ENCODE peak calls at places on chromosome 6, in ten cellular contexts. J is K562, L is tibial nerve, T is heart left ventricle, U is uterus, X is transverse colon, K is ovary, H is HCT116, E is breast epithelium, C is spleen. S is an unnamed sample.

GRCh38 chr6:123838612-123839279 is 35.1 kb downstream of the NKAIN2 start:
- DNase-seq in K (no peak), C (no peak), J (no peak), H (no peak), X (no peak), U (no peak), L (no peak), T (no peak), E (no peak), S (no peak)

GRCh38 chr6:119333063-119333609 is 16.4 kb downstream of the MAN1A1 start:
- DNase-seq in E (no peak), L (no peak), C (no peak), J (no peak), U (no peak), T (no peak), H (no peak), K (no peak), X (no peak), S (no peak)

GRCh38 chr6:39932386-39932785 is 1.9 kb downstream of the MOCS1 start:
- DNase-seq in L (no peak), X (no peak), T (no peak), C (no peak), H (no peak), U (no peak), J (no peak), E (no peak), K (no peak), S (no peak)

GRCh38 chr6:82298012-82298411 is 50.5 kb upstream of the IBTK start:
- DNase-seq in K (no peak), H (peak), J (no peak), C (no peak), T (no peak), X (no peak), E (no peak), L (no peak), U (no peak), S (no peak)

GRCh38 chr6:141103246-141103645 is 1029.5 kb upstream of the GJE1 start:
- DNase-seq in X (no peak), C (no peak), J (no peak), L (no peak), H (peak), T (no peak), K (no peak), E (no peak), U (no peak), S (no peak)

GRCh38 chr6:45592991-45593390 is 215.3 kb upstream of the SUPT3H start:
- DNase-seq in K (no peak), X (no peak), U (no peak), C (no peak), H (no peak), J (no peak), E (no peak), T (no peak), L (no peak), S (no peak)

GRCh38 chr6:107768044-107768443 is 56.1 kb downstream of the SCML4 start:
- DNase-seq in K (no peak), L (no peak), E (no peak), U (no peak), C (no peak), T (no peak), J (no peak), X (no peak), H (no peak), S (no peak)

GRCh38 chr6:161393839-161394364 is 120.0 kb upstream of the AGPAT4 start:
- DNase-seq in K (peak), L (peak), X (peak), C (no peak), E (no peak), U (no peak), J (peak), H (peak), T (peak), S (peak)

GRCh38 chr6:119280080-119280479 is 69.5 kb downstream of the MAN1A1 start:
- DNase-seq in K (no peak), E (no peak), X (no peak), T (no peak), J (no peak), C (no peak), H (no peak), U (no peak), L (no peak), S (no peak)

GRCh38 chr6:54737247-54737646 is 109.3 kb upstream of the FAM83B start:
- DNase-seq in J (peak), U (no peak), E (no peak), H (no peak), K (no peak), C (no peak), X (no peak), L (no peak), T (no peak), S (no peak)

GRCh38 chr6:28884423-28885148 is 39.2 kb downstream of the TRIM27 start:
- DNase-seq in L (no peak), X (no peak), U (no peak), T (no peak), E (no peak), J (no peak), K (no peak), C (no peak), H (no peak), S (no peak)

GRCh38 chr6:3356824-3357420 is 98.2 kb downstream of the PSMG4 start:
- DNase-seq in C (no peak), K (no peak), X (no peak), J (no peak), E (no peak), H (no peak), L (no peak), T (no peak), U (no peak), S (no peak)

GRCh38 chr6:110878751-110879539 is 4.4 kb downstream of the AMD1 start:
- DNase-seq in H (no peak), X (peak), L (peak), K (peak), C (no peak), U (no peak), E (no peak), T (no peak), J (peak), S (no peak)

GRCh38 chr6:45710304-45710821 is 305.3 kb downstream of the CLIC5 start:
- DNase-seq in E (no peak), U (no peak), J (no peak), K (no peak), L (no peak), X (peak), C (no peak), T (no peak), H (no peak), S (no peak)

GRCh38 chr6:149084026-149084425 is 233.5 kb upstream of the TAB2 start:
- DNase-seq in E (no peak), J (no peak), U (no peak), L (no peak), K (no peak), H (no peak), C (no peak), X (no peak), T (no peak), S (no peak)

GRCh38 chr6:88491266-88491665 is 325.1 kb upstream of the CNR1 start:
- DNase-seq in X (no peak), C (no peak), U (no peak), J (no peak), E (no peak), K (no peak), T (no peak), H (no peak), L (no peak), S (no peak)

GRCh38 chr6:143692696-143693095 is 14.9 kb downstream of the PHACTR2 start:
- DNase-seq in T (no peak), K (no peak), H (no peak), L (no peak), E (no peak), U (no peak), J (no peak), C (no peak), X (no peak), S (no peak)

GRCh38 chr6:32796848-32797776 is 19.7 kb downstream of the HLA-DOB start:
- DNase-seq in T (peak), E (peak), J (peak), X (peak), U (peak), H (peak), L (peak), C (peak), K (peak), S (peak)

GRCh38 chr6:119445666-119446622 is 96.4 kb upstream of the MAN1A1 start:
- DNase-seq in L (no peak), X (no peak), E (no peak), H (no peak), T (no peak), C (no peak), J (no peak), K (no peak), U (no peak), S (no peak)

GRCh38 chr6:140623498-140623897 is 1249.0 kb upstream of the CITED2 start:
- DNase-seq in J (no peak), T (no peak), L (no peak), E (no peak), X (no peak), U (no peak), C (no peak), H (peak), K (no peak), S (no peak)

GRCh38 chr6:116446399-116446798 is 14.8 kb upstream of the CALHM6 start:
- DNase-seq in E (no peak), X (no peak), T (no peak), C (no peak), J (no peak), H (no peak), K (no peak), L (no peak), U (no peak), S (no peak)

GRCh38 chr6:163414367-163415175 is at the start of gene QKI:
- DNase-seq in U (peak), H (no peak), E (peak), T (peak), K (peak), J (peak), C (peak), L (peak), X (peak), S (peak)

GRCh38 chr6:128601060-128601459 is 80.7 kb upstream of the PTPRK start:
- DNase-seq in J (no peak), L (no peak), H (no peak), E (no peak), C (no peak), U (no peak), X (no peak), T (no peak), K (no peak), S (no peak)

GRCh38 chr6:53151676-53152075 is 3.0 kb upstream of the GCM1 start:
- DNase-seq in C (no peak), T (no peak), E (no peak), L (no peak), J (peak), H (peak), K (no peak), X (no peak), U (no peak), S (no peak)

GRCh38 chr6:56953597-56954388 is 1.1 kb upstream of the BEND6 start:
- DNase-seq in U (no peak), C (no peak), K (peak), L (no peak), H (no peak), E (no peak), T (no peak), J (no peak), X (peak), S (no peak)

GRCh38 chr6:56957856-56958255 is 2.9 kb downstream of the BEND6 start:
- DNase-seq in E (no peak), L (no peak), H (no peak), C (no peak), X (no peak), J (no peak), K (no peak), U (no peak), T (no peak), S (no peak)

GRCh38 chr6:56955171-56956155 is 556 bp downstream of the BEND6 start:
- DNase-seq in X (peak), T (peak), C (peak), U (peak), L (peak), K (peak), H (peak), E (peak), J (peak), S (peak)

GRCh38 chr6:56956481-56956880 is 1.6 kb downstream of the BEND6 start:
- DNase-seq in L (no peak), H (no peak), J (no peak), U (no peak), K (no peak), C (no peak), T (no peak), X (no peak), E (no peak), S (no peak)

GRCh38 chr6:56954389-56955170 is at the start of gene BEND6:
- DNase-seq in T (peak), C (peak), J (peak), L (peak), U (peak), K (peak), E (no peak), H (no peak), X (peak), S (no peak)
- TF ChIP-seq POLR2A in T (no peak), C (no peak), J (no peak), L (no peak), U (peak), K (no peak), E (no peak), H (peak), X (no peak), S (no peak)

GRCh38 chr6:16964553-16965499 is 137.0 kb upstream of the STMND1 start:
- DNase-seq in T (peak), J (peak), X (peak), E (peak), L (peak), C (peak), K (peak), H (peak), U (peak), S (peak)
- TF ChIP-seq CTCF in T (peak), J (peak), X (peak), E (peak), L (peak), C (peak), K (no peak), H (peak), U (peak), S (peak)

GRCh38 chr6:170269873-170270541 is 20.9 kb downstream of the DLL1 start:
- DNase-seq in J (no peak), H (no peak), X (no peak), L (no peak), C (no peak), U (no peak), T (no peak), K (no peak), E (no peak), S (no peak)

GRCh38 chr6:170267688-170268087 is 23.2 kb downstream of the DLL1 start:
- DNase-seq in T (no peak), K (no peak), H (no peak), E (no peak), L (no peak), J (no peak), X (no peak), C (no peak), U (no peak), S (no peak)

GRCh38 chr6:170268216-170269129 is 22.4 kb downstream of the DLL1 start:
- DNase-seq in X (no peak), J (no peak), C (no peak), L (no peak), T (no peak), U (no peak), K (no peak), H (no peak), E (no peak), S (no peak)

GRCh38 chr6:170270984-170271593 is 19.8 kb downstream of the DLL1 start:
- DNase-seq in U (no peak), X (no peak), C (peak), J (no peak), K (no peak), H (no peak), E (no peak), L (no peak), T (no peak), S (no peak)

GRCh38 chr6:170269151-170269872 is 21.6 kb downstream of the DLL1 start:
- DNase-seq in C (no peak), K (no peak), J (no peak), X (peak), T (no peak), L (no peak), H (no peak), U (no peak), E (no peak), S (no peak)
- H3K4me3 ChIP-seq in C (no peak), K (no peak), J (no peak), X (no peak), T (no peak), L (no peak), H (no peak), U (no peak), E (no peak), S (no peak)

DNA sequence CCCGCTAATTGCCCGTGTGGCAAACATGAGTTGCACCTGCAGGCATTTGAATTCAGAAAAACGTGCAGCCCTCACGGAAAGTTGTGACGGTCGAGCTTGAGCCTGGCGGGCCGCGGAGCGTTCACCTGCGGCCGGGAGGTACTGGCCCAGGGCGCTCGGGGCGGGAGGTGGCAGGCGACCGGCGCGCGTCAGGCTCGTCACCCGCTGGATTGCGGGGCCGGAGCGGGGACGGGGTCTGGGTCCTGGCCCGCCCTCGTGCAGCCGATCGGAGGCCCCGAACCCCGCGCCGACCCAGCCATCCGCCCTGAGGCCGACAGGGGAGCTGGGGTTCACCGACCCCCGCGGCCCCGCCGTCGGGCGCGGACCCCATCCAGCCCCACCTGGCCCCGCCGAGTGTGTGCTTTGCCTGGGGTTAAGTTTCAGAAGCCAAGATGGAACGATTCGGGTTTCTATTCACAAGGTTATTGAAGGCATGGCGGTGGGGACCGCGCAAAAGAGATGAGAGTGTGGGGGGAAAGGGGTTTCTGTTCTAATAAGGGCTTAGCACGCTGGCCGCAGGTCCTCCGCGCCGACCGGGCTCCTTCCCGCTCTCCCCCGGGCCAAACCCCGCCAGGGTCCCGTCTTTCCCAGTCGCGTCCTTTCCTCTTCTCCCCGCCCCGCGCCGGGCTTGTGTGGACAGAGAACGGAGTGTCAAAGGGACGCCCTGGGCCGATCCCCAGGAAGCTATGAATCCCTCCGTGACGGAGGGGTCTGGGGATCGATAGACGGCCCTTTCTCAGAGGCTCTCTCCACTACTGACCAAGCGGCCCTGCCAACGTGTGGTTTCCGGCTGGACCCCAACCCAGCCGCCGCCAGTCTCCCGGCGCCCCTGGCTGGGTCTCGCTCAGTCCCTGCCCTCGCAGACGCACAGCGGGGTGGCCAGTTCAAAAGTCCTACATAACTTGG is 1.6 kb upstream of the HEY2 start:
- DNase-seq in X (peak), U (no peak), H (no peak), C (peak), K (peak), L (peak), T (peak), E (no peak), J (peak), S (peak)
- TF ChIP-seq POLR2A in X (no peak), U (no peak), H (no peak), C (no peak), K (no peak), L (no peak), T (no peak), E (no peak), J (no peak), S (no peak)

GRCh38 chr6:41901882-41902519 is 6.8 kb upstream of the USP49 start:
- DNase-seq in C (no peak), K (no peak), E (no peak), H (no peak), L (peak), X (peak), J (peak), U (no peak), T (no peak), S (no peak)
- TF ChIP-seq CTCF in C (no peak), K (no peak), E (no peak), H (no peak), L (no peak), X (no peak), J (peak), U (no peak), T (peak), S (no peak)

GRCh38 chr6:93418113-93418447 is 1.3 kb downstream of the EPHA7 start:
- DNase-seq in H (no peak), J (no peak), E (no peak), L (no peak), T (no peak), X (no peak), U (no peak), K (no peak), C (no peak), S (no peak)
- H3K4me3 ChIP-seq in H (no peak), J (no peak), E (peak), L (peak), T (peak), X (peak), U (peak), K (peak), C (peak), S (peak)

GRCh38 chr6:122422614-122423267 is 23.3 kb downstream of the HSF2 start:
- DNase-seq in T (no peak), U (no peak), K (no peak), L (no peak), E (no peak), J (no peak), X (no peak), H (no peak), C (no peak), S (no peak)
- TF ChIP-seq POLR2A in T (no peak), U (no peak), K (no peak), L (no peak), E (no peak), J (no peak), X (no peak), H (no peak), C (no peak), S (no peak)

DNA sequence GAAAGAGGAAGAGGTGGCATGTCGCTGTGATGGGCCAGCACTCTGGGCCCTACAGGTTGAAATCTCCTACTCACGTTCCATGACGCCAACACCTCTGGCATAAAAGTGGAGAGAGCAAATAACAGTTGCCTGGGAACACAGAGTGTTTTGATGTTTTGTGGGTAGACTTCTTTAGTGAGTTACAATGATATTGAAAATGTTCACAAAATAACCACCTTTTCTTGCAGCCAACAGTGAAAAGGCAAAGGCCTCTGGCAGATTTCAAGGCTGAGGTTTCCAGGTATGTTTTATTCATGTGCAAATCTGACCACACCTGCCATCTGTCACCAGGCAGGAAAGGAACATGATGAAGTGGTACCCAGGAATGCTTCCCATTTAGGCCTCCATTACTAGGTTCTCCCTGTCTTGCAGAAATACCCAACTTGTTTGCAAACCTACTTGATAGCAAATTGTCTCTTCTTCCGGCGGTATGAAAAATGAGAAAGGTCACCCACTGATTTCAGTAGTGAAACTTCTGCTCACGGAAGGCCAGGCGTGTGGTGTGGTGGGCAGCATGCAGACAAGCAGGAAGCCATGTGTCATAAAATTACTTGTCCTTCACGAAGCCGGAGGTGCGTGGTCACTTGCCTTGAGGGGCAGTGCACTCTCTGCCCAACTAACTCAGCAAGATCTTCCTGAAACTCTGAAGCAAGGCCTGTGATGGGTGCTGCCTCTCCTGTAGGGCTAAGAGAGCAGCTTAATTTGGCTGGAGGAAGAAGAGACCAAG is 299.1 kb upstream of the PRDM1 start:
- DNase-seq in H (no peak), J (no peak), X (peak), K (no peak), E (no peak), U (no peak), T (no peak), L (no peak), C (no peak), S (no peak)
- TF ChIP-seq CTCF in H (no peak), J (no peak), X (no peak), K (no peak), E (no peak), U (no peak), T (no peak), L (no peak), C (no peak), S (no peak)

S was measured in lower leg skin.